ENCODE peak calls at places on chromosomes 2 and 18, in four cellular contexts. One of them, this sample, is unnamed.

GRCh38 chr2:232502513-232502900 is 14.9 kb upstream of the ECEL1 start:
- DNase-seq in Caco-2: no peak
- DNase-seq in fibroblast of mammary gland: peak
- DNase-seq in adrenal gland: peak
- DNase-seq in this sample: no peak

GRCh38 chr2:173090291-173090877 is 14.7 kb downstream of the MAP3K20 start:
- DNase-seq in Caco-2: no peak
- DNase-seq in adrenal gland: no peak
- DNase-seq in fibroblast of mammary gland: peak
- DNase-seq in this sample: no peak

GRCh38 chr18:58277457-58277739 is 233.4 kb downstream of the NEDD4L start:
- DNase-seq in adrenal gland: no peak
- DNase-seq in Caco-2: no peak
- DNase-seq in fibroblast of mammary gland: no peak
- DNase-seq in this sample: no peak

GRCh38 chr18:13399511-13399910 is 181.0 kb downstream of the LDLRAD4 start:
- DNase-seq in adrenal gland: no peak
- DNase-seq in fibroblast of mammary gland: no peak
- DNase-seq in Caco-2: no peak
- DNase-seq in this sample: no peak

GRCh38 chr18:2002604-2003003 is 568.7 kb downstream of the METTL4 start:
- DNase-seq in Caco-2: peak
- DNase-seq in adrenal gland: no peak
- DNase-seq in fibroblast of mammary gland: no peak
- DNase-seq in this sample: no peak

GRCh38 chr18:57447154-57447621 is 12.0 kb downstream of the ONECUT2 start:
- DNase-seq in fibroblast of mammary gland: peak
- DNase-seq in Caco-2: peak
- DNase-seq in adrenal gland: no peak
- DNase-seq in this sample: no peak

GRCh38 chr2:222179592-222179991 is 119.2 kb downstream of the PAX3 start:
- DNase-seq in Caco-2: no peak
- DNase-seq in fibroblast of mammary gland: no peak
- DNase-seq in adrenal gland: no peak
- DNase-seq in this sample: no peak

GRCh38 chr2:160557903-160558302 is 64.3 kb upstream of the RBMS1 start:
- DNase-seq in Caco-2: no peak
- DNase-seq in adrenal gland: no peak
- DNase-seq in fibroblast of mammary gland: no peak
- DNase-seq in this sample: no peak

GRCh38 chr2:31729442-31730092 is 148.8 kb upstream of the SRD5A2 start:
- DNase-seq in Caco-2: peak
- DNase-seq in fibroblast of mammary gland: peak
- DNase-seq in adrenal gland: no peak
- DNase-seq in this sample: no peak

GRCh38 chr2:111666160-111666559 is 217.8 kb downstream of the ANAPC1 start:
- DNase-seq in Caco-2: no peak
- DNase-seq in fibroblast of mammary gland: no peak
- DNase-seq in adrenal gland: no peak
- DNase-seq in this sample: no peak

GRCh38 chr2:96143231-96143847 is 1.9 kb downstream of the DUSP2 start:
- DNase-seq in fibroblast of mammary gland: no peak
- DNase-seq in Caco-2: no peak
- DNase-seq in adrenal gland: no peak
- DNase-seq in this sample: no peak

GRCh38 chr18:62863629-62864028 is 148.3 kb downstream of the PHLPP1 start:
- DNase-seq in adrenal gland: peak
- DNase-seq in fibroblast of mammary gland: peak
- DNase-seq in Caco-2: no peak
- DNase-seq in this sample: no peak

GRCh38 chr2:172429351-172429968 is 2.1 kb downstream of the ITGA6 start:
- DNase-seq in fibroblast of mammary gland: no peak
- DNase-seq in adrenal gland: no peak
- DNase-seq in Caco-2: no peak
- DNase-seq in this sample: no peak

GRCh38 chr18:7878265-7879173 is 311.4 kb downstream of the PTPRM start:
- DNase-seq in adrenal gland: no peak
- DNase-seq in fibroblast of mammary gland: no peak
- DNase-seq in Caco-2: no peak
- DNase-seq in this sample: no peak

GRCh38 chr18:59629894-59630293 is 67.3 kb downstream of the CCBE1 start:
- DNase-seq in adrenal gland: peak
- DNase-seq in fibroblast of mammary gland: peak
- DNase-seq in Caco-2: no peak
- DNase-seq in this sample: peak

GRCh38 chr2:216775043-216775453 is 79.7 kb upstream of the IGFBP5 start:
- DNase-seq in fibroblast of mammary gland: peak
- DNase-seq in adrenal gland: peak
- DNase-seq in Caco-2: no peak
- DNase-seq in this sample: peak

GRCh38 chr2:52880872-52881271 is 886.7 kb upstream of the CHAC2 start:
- DNase-seq in adrenal gland: no peak
- DNase-seq in Caco-2: no peak
- DNase-seq in fibroblast of mammary gland: no peak
- DNase-seq in this sample: no peak

GRCh38 chr2:193749485-193749884 is 1554.8 kb upstream of the TMEFF2 start:
- DNase-seq in fibroblast of mammary gland: no peak
- DNase-seq in Caco-2: no peak
- DNase-seq in adrenal gland: no peak
- DNase-seq in this sample: no peak

GRCh38 chr18:27871731-27872130 is 305.2 kb downstream of the CDH2 start:
- DNase-seq in fibroblast of mammary gland: no peak
- DNase-seq in Caco-2: no peak
- DNase-seq in adrenal gland: no peak
- DNase-seq in this sample: no peak

GRCh38 chr2:239202343-239202742 is 198.5 kb downstream of the HDAC4 start:
- DNase-seq in adrenal gland: peak
- DNase-seq in Caco-2: no peak
- DNase-seq in fibroblast of mammary gland: no peak
- DNase-seq in this sample: no peak

GRCh38 chr18:48134609-48135008 is 204.2 kb upstream of the SMAD2 start:
- DNase-seq in adrenal gland: peak
- DNase-seq in Caco-2: no peak
- DNase-seq in fibroblast of mammary gland: no peak
- DNase-seq in this sample: no peak

GRCh38 chr2:199404841-199405240 is 52.9 kb downstream of the SATB2 start:
- DNase-seq in Caco-2: no peak
- DNase-seq in adrenal gland: no peak
- DNase-seq in fibroblast of mammary gland: peak
- DNase-seq in this sample: no peak

GRCh38 chr18:37483221-37483971 is 82.2 kb downstream of the CELF4 start:
- DNase-seq in Caco-2: peak
- DNase-seq in adrenal gland: no peak
- DNase-seq in fibroblast of mammary gland: peak
- DNase-seq in this sample: no peak

GRCh38 chr2:218255441-218255840 is 5.4 kb upstream of the GPBAR1 start:
- DNase-seq in Caco-2: no peak
- DNase-seq in fibroblast of mammary gland: peak
- DNase-seq in adrenal gland: no peak
- DNase-seq in this sample: no peak

GRCh38 chr2:55430536-55430935 is 10.9 kb upstream of the CCDC88A start:
- DNase-seq in fibroblast of mammary gland: peak
- DNase-seq in adrenal gland: no peak
- DNase-seq in Caco-2: no peak
- DNase-seq in this sample: no peak

GRCh38 chr2:230408244-230408842 is 7.7 kb upstream of the SP100 start:
- DNase-seq in Caco-2: no peak
- DNase-seq in adrenal gland: peak
- DNase-seq in fibroblast of mammary gland: peak
- DNase-seq in this sample: no peak

GRCh38 chr18:48886520-48887293 is 64.1 kb downstream of the SMAD7 start:
- DNase-seq in fibroblast of mammary gland: no peak
- DNase-seq in Caco-2: no peak
- DNase-seq in adrenal gland: no peak
- DNase-seq in this sample: no peak

GRCh38 chr2:217399288-217399687 is 539.4 kb upstream of the TNP1 start:
- DNase-seq in Caco-2: no peak
- DNase-seq in adrenal gland: no peak
- DNase-seq in fibroblast of mammary gland: peak
- DNase-seq in this sample: no peak

GRCh38 chr2:193240752-193241151 is 1046.0 kb upstream of the TMEFF2 start:
- DNase-seq in Caco-2: peak
- DNase-seq in adrenal gland: no peak
- DNase-seq in fibroblast of mammary gland: no peak
- DNase-seq in this sample: no peak

GRCh38 chr2:25845843-25846505 is 32.3 kb downstream of the ASXL2 start:
- DNase-seq in fibroblast of mammary gland: peak
- DNase-seq in adrenal gland: peak
- DNase-seq in Caco-2: no peak
- DNase-seq in this sample: no peak

GRCh38 chr2:32360416-32360815 is 3.6 kb downstream of the BIRC6 start:
- DNase-seq in fibroblast of mammary gland: peak
- DNase-seq in adrenal gland: no peak
- DNase-seq in Caco-2: no peak
- DNase-seq in this sample: no peak

GRCh38 chr2:179106342-179107178 is 56.6 kb upstream of the CCDC141 start:
- DNase-seq in Caco-2: peak
- DNase-seq in fibroblast of mammary gland: peak
- DNase-seq in adrenal gland: peak
- DNase-seq in this sample: no peak

DNA sequence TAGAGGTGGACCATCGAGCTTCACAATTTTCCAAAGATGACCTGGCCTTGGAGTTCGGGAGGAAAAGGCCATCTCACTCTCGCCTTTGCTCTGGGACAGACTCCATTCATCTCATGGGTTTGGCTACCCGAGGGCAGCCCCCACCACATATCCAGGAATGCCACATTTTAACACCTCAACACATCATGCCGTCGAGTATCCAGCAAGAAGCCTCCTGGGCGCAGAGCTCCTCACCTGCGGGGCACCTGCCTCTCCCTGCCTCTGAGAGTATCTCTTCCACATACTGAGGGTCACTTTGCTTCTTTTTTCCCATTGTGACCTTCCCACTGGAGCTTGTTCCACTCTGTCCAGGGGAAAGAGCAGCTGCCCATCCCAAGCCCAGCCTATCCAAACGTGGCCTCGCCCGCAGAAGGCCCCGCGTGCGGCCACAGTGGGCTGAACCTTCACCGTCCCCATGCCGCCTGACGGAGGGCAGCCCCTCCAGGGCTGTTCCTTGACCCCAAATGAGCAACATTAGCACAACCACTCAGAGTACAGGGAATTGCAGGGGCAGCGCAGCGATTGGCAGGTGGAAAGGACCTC is 5.5 kb upstream of the LIMS2 start:
- DNase-seq in Caco-2: no peak
- DNase-seq in fibroblast of mammary gland: no peak
- DNase-seq in adrenal gland: no peak
- DNase-seq in this sample: no peak
- H3K4me3 ChIP-seq in Caco-2: no peak
- H3K4me3 ChIP-seq in fibroblast of mammary gland: no peak
- H3K4me3 ChIP-seq in adrenal gland: peak
- H3K4me3 ChIP-seq in this sample: no peak

DNA sequence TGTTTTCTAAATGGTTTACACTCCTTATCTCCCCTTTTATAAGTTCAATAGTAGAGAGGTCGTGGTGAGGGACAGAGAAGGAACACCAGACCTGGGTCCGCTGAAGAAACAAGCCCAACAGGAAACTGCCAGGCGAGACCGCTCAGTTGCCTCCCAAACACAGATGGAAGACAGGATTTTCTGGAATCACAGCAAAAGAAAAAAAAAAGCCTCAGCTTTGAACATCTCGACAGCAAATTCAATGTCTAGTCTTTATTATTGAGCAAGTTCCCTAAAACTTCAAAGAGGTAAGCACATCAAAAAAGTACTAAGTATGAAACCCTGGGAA is 33.5 kb upstream of the GNAL start:
- DNase-seq in adrenal gland: no peak
- DNase-seq in Caco-2: no peak
- DNase-seq in fibroblast of mammary gland: no peak
- DNase-seq in this sample: no peak
- TF ChIP-seq CTCF in adrenal gland: peak
- TF ChIP-seq CTCF in Caco-2: no peak
- TF ChIP-seq CTCF in fibroblast of mammary gland: no peak
- TF ChIP-seq CTCF in this sample: no peak

GRCh38 chr2:65382776-65383357 is 49.5 kb downstream of the SPRED2 start:
- DNase-seq in adrenal gland: peak
- DNase-seq in fibroblast of mammary gland: peak
- DNase-seq in Caco-2: peak
- DNase-seq in this sample: peak
- H3K4me3 ChIP-seq in adrenal gland: no peak
- H3K4me3 ChIP-seq in fibroblast of mammary gland: no peak
- H3K4me3 ChIP-seq in Caco-2: no peak
- H3K4me3 ChIP-seq in this sample: peak

DNA sequence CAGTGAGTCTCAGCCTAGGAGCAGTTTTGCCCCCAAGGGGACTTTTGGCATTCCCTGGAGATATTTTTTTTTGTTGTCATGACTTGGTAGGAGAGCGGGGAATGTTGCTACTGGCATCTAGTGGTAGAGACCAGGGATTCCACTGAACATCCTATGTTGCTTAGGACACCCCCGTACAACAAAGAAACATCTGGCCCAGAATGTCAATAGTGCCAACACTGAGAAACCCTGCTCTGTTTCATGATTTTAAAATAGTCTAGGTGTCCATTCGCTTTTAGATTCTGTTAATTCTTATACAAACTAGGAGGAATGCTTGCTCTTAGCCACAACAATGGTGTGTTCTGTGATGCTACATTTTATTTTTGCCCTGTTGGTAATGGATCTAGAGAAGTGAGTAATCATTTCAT is 225.8 kb upstream of the SIX3 start:
- DNase-seq in adrenal gland: no peak
- DNase-seq in Caco-2: peak
- DNase-seq in fibroblast of mammary gland: peak
- DNase-seq in this sample: peak
- TF ChIP-seq CTCF in adrenal gland: peak
- TF ChIP-seq CTCF in Caco-2: peak
- TF ChIP-seq CTCF in fibroblast of mammary gland: peak
- TF ChIP-seq CTCF in this sample: peak

GRCh38 chr18:80176334-80177080 is 67.4 kb downstream of the ADNP2 start:
- DNase-seq in fibroblast of mammary gland: peak
- DNase-seq in adrenal gland: no peak
- DNase-seq in Caco-2: no peak
- DNase-seq in this sample: no peak

GRCh38 chr18:80179857-80180558 is 67.3 kb downstream of the PARD6G start:
- DNase-seq in fibroblast of mammary gland: no peak
- DNase-seq in adrenal gland: no peak
- DNase-seq in Caco-2: no peak
- DNase-seq in this sample: no peak

GRCh38 chr18:80175451-80176235 is 66.6 kb downstream of the ADNP2 start:
- DNase-seq in Caco-2: no peak
- DNase-seq in fibroblast of mammary gland: no peak
- DNase-seq in adrenal gland: no peak
- DNase-seq in this sample: no peak

GRCh38 chr18:80178935-80179818 is 68.1 kb downstream of the PARD6G start:
- DNase-seq in Caco-2: no peak
- DNase-seq in adrenal gland: no peak
- DNase-seq in fibroblast of mammary gland: no peak
- DNase-seq in this sample: no peak

GRCh38 chr18:80177128-80177527 is 68.1 kb downstream of the ADNP2 start:
- DNase-seq in Caco-2: no peak
- DNase-seq in adrenal gland: no peak
- DNase-seq in fibroblast of mammary gland: no peak
- DNase-seq in this sample: no peak
- H3K4me3 ChIP-seq in Caco-2: no peak
- H3K4me3 ChIP-seq in adrenal gland: no peak
- H3K4me3 ChIP-seq in fibroblast of mammary gland: no peak
- H3K4me3 ChIP-seq in this sample: no peak